ENCODE peak calls at places on chromosome 19, in six cellular contexts. P, N, A, J, X and C are unnamed samples.

GRCh38 chr19:10748924-10749434 is 31.1 kb downstream of the DNM2 start:
- DNase-seq in P (peak), N (no peak), A (no peak), J (no peak), X (peak), C (peak)

GRCh38 chr19:12092065-12092867 is 27.7 kb downstream of the ZNF844 start:
- DNase-seq in P (peak), N (peak), A (peak), J (peak), X (peak), C (peak)

GRCh38 chr19:11151181-11151580 is 4.4 kb downstream of the SPC24 start:
- DNase-seq in P (no peak), N (no peak), A (no peak), J (no peak), X (no peak), C (no peak)

GRCh38 chr19:38389101-38389925 is 816 bp downstream of the SPRED3 start:
- DNase-seq in P (peak), N (no peak), A (peak), J (peak), X (no peak), C (peak)

GRCh38 chr19:36030264-36031148 is 2.2 kb downstream of the CLIP3 start:
- DNase-seq in P (peak), N (no peak), A (no peak), J (no peak), X (no peak), C (peak)

GRCh38 chr19:46624958-46625661 is at the start of gene PTGIR:
- DNase-seq in P (peak), N (no peak), A (peak), J (peak), X (no peak), C (peak)

GRCh38 chr19:58020129-58020528 is 13.7 kb upstream of the ZSCAN1 start:
- DNase-seq in P (no peak), N (no peak), A (no peak), J (no peak), X (no peak), C (no peak)

GRCh38 chr19:7242601-7243258 is 51.5 kb downstream of the INSR start:
- DNase-seq in P (peak), N (no peak), A (peak), J (peak), X (no peak), C (no peak)

GRCh38 chr19:31249217-31249616 is 100.0 kb downstream of the TSHZ3 start:
- DNase-seq in P (no peak), N (no peak), A (no peak), J (no peak), X (no peak), C (no peak)

GRCh38 chr19:12574036-12574435 is 22.8 kb upstream of the ZNF564 start:
- DNase-seq in P (no peak), N (no peak), A (no peak), J (no peak), X (peak), C (no peak)

GRCh38 chr19:18470153-18470552 is 32.2 kb upstream of the ISYNA1 start:
- DNase-seq in P (peak), N (no peak), A (no peak), J (no peak), X (peak), C (no peak)

GRCh38 chr19:33520048-33520643 is 1.4 kb downstream of the PEPD start:
- DNase-seq in P (no peak), N (no peak), A (no peak), J (no peak), X (no peak), C (no peak)

GRCh38 chr19:57302020-57302465 is 18.2 kb upstream of the ZNF543 start:
- DNase-seq in P (peak), N (no peak), A (peak), J (no peak), X (no peak), C (peak)

GRCh38 chr19:39277598-39277997 is 9.4 kb downstream of the IFNL2 start:
- DNase-seq in P (no peak), N (peak), A (no peak), J (no peak), X (peak), C (peak)

DNA sequence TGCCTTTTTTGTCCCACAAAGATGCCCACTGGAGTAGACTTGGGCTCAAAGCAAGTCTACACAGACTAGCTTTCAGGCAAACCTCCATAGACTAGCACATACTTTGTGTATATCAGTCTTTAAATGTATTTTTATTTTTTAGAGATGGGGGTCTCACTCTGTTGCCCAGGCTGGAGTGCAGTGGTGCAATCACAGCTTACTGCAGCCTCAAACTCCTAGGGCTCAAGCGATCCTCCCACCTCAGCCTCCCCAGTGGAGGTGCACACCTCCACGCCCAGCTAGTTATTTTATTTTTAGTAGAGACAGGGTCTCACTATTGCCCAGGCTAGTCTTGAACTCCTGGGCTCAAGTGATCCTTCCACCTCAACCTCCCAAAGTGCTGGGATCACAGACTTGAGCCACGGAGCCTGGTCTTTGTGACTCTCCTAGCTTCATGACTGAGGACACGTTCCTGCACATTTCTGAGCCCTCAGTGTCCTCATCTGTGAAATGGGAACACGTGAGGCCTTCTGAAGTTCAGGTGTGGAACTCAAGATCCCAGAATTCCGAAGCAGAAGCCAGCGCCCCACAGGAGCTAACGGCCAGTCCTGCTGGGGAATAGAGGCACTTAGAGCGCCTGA is 5.1 kb upstream of the TPM4 start:
- DNase-seq in P (no peak), N (no peak), A (no peak), J (no peak), X (no peak), C (no peak)
- H3K4me3 ChIP-seq in P (no peak), N (peak), A (no peak), J (peak), X (no peak), C (no peak)

GRCh38 chr19:1780272-1780957 is 27.1 kb downstream of the ONECUT3 start:
- DNase-seq in P (peak), N (no peak), A (peak), J (no peak), X (no peak), C (no peak)
- TF ChIP-seq CTCF in P (peak), N (no peak), A (peak), J (no peak), X (no peak), C (peak)

GRCh38 chr19:54969647-54970046 is 3.5 kb downstream of the NLRP2 start:
- DNase-seq in P (no peak), N (no peak), A (no peak), J (no peak), X (no peak), C (no peak)
- H3K4me3 ChIP-seq in P (no peak), N (no peak), A (no peak), J (no peak), X (no peak), C (no peak)

DNA sequence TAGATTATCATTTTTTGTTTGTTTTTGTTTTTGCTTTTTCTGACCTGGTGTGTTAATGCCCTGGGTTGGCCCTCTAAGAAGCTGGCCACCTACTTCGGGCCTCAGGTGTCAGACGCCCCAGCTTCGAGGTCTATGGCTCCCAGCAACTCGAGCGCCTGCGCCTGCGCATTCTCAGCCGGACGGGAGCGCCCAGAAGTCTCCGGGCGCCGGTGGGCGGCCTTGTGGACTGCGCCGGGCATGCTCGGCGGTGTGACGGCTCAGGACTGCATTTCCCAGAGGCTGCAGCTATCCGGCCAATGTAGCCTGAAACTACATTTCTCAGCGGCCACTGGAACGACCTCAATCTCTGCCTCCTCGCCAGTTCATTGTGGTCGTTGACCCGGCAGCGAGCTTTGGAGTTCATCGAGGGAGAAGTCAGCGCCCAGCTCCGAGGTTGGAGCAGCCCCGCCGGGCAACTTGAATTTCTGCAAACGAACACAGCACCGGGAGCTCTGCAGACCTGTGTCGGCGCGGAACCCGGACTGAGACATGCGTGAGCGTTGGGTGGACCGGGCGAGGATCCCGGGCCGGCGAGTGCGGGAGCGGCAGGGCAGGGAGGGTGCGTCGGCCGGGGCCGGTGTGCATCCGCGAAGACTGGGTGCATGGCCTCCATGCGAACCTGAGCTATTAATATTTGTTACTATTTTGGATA is at the start of gene ZNF30:
- DNase-seq in P (peak), N (peak), A (peak), J (peak), X (peak), C (peak)
- TF ChIP-seq CTCF in P (no peak), N (no peak), A (no peak), J (no peak), X (no peak), C (no peak)

GRCh38 chr19:14515501-14516047 is 2.6 kb downstream of the DNAJB1 start:
- DNase-seq in P (no peak), N (no peak), A (no peak), J (no peak), X (no peak), C (no peak)

GRCh38 chr19:14516746-14517438 is 1.3 kb downstream of the DNAJB1 start:
- DNase-seq in P (no peak), N (no peak), A (no peak), J (no peak), X (peak), C (no peak)

GRCh38 chr19:14516048-14516534 is 2.1 kb downstream of the DNAJB1 start:
- DNase-seq in P (no peak), N (no peak), A (no peak), J (no peak), X (peak), C (no peak)

GRCh38 chr19:14512420-14512961 is 5.7 kb downstream of the DNAJB1 start:
- DNase-seq in P (no peak), N (no peak), A (no peak), J (no peak), X (no peak), C (no peak)

DNA sequence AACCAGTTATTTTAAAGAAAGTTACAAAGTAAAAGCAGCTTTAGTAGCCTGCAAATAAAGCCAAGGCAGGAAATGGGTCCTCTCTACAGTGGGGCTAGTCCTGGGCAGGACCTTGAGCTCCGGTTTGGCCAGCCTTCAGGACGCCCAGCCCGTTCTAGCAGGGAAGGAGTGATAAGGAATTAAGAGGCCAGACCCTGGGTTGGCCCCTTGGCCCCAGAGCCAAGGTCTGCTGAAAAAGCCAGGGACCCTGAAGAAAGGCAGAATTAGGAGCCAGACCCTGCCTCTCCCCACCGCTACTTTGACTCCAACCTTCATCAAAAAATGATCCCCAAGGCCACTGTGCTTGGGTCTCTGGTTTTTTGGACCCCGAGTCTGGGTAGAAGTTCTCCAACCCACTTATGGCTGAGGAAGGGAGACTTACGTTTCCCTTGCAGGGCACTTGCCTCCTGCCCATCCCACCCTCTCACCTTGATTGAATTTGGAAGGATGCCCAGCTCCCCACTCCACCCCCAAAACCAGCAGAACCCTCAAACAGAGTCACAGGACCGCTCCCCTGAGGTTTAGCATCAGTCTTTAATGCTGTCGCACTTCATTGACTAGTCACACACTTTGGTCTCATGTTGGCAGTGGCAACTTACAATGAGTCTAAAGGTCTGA is 3.9 kb downstream of the DNAJB1 start:
- DNase-seq in P (no peak), N (no peak), A (no peak), J (no peak), X (no peak), C (no peak)
- H3K4me3 ChIP-seq in P (no peak), N (no peak), A (no peak), J (no peak), X (peak), C (no peak)

DNA sequence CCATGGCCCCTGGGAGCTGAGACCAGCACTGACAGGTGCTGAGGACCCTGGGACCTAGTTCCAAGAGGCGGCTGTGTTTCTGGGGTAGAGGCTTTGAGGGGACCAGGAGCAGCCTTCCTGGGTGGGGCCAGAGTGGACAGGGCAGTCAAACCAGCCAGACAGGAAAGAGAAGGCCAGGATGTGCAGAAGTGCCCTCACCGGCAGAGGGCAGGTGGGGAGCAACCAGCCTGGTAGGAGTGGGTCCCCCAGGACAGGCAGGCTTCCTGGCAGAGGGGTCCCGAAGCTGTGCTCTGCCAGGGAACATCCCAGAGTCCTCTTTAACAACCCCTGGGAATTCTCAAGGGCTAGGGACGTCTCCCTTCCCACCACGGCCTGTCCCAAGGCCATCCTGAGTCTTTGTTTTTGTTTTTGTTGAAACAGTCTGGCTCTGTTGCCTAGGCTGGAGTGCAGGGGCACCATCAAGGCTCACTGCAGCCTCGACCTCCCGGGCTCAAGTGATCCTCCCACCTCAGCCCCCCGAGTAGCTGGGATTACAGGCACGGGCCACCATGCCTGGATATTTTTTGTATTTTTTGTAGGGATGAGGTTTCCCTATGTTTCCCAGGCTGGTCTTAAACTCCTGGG is 3.0 kb upstream of the HIPK4 start:
- DNase-seq in P (peak), N (no peak), A (no peak), J (no peak), X (no peak), C (peak)
- TF ChIP-seq CTCF in P (peak), N (no peak), A (no peak), J (no peak), X (no peak), C (peak)

GRCh38 chr19:13952154-13953020 is at the start of gene DCAF15:
- DNase-seq in P (peak), N (peak), A (peak), J (peak), X (peak), C (peak)
- H3K4me3 ChIP-seq in P (peak), N (peak), A (peak), J (peak), X (peak), C (peak)